ENCODE peak calls at places on chromosomes 16 and 17, in six cellular contexts. One of them, this sample, is unnamed.

GRCh38 chr17:957856-958421 is 21.6 kb downstream of the NXN start:
- DNase-seq in endodermal cell: no peak
- DNase-seq in HCT116: no peak
- DNase-seq in fibroblast of pulmonary artery: no peak
- DNase-seq in esophagus muscularis mucosa: no peak
- DNase-seq in progenitor cell of endocrine pancreas: no peak
- DNase-seq in this sample: no peak

GRCh38 chr16:87199379-87199778 is 117.8 kb downstream of the C16orf95 start:
- DNase-seq in endodermal cell: no peak
- DNase-seq in HCT116: no peak
- DNase-seq in fibroblast of pulmonary artery: no peak
- DNase-seq in esophagus muscularis mucosa: no peak
- DNase-seq in progenitor cell of endocrine pancreas: no peak
- DNase-seq in this sample: no peak

GRCh38 chr17:36629252-36629847 is 28.0 kb downstream of the MRM1 start:
- DNase-seq in endodermal cell: peak; percentile 98
- DNase-seq in HCT116: peak; percentile 54
- DNase-seq in fibroblast of pulmonary artery: peak; percentile 74
- DNase-seq in esophagus muscularis mucosa: no peak
- DNase-seq in progenitor cell of endocrine pancreas: peak; percentile 88
- DNase-seq in this sample: peak; percentile 82

GRCh38 chr17:21304091-21304490 is 19.6 kb downstream of the MAP2K3 start:
- DNase-seq in endodermal cell: no peak
- DNase-seq in HCT116: no peak
- DNase-seq in fibroblast of pulmonary artery: no peak
- DNase-seq in esophagus muscularis mucosa: no peak
- DNase-seq in progenitor cell of endocrine pancreas: no peak
- DNase-seq in this sample: peak; percentile 38

GRCh38 chr16:89561195-89562026 is 929 bp downstream of the RPL13 start:
- DNase-seq in endodermal cell: no peak
- DNase-seq in HCT116: no peak
- DNase-seq in fibroblast of pulmonary artery: no peak
- DNase-seq in esophagus muscularis mucosa: no peak
- DNase-seq in progenitor cell of endocrine pancreas: no peak
- DNase-seq in this sample: no peak

GRCh38 chr16:53629151-53629550 is 74.5 kb downstream of the RPGRIP1L start:
- DNase-seq in endodermal cell: no peak
- DNase-seq in HCT116: no peak
- DNase-seq in fibroblast of pulmonary artery: no peak
- DNase-seq in esophagus muscularis mucosa: no peak
- DNase-seq in progenitor cell of endocrine pancreas: no peak
- DNase-seq in this sample: no peak

GRCh38 chr17:57377094-57377493 is 120.8 kb downstream of the MSI2 start:
- DNase-seq in endodermal cell: no peak
- DNase-seq in HCT116: no peak
- DNase-seq in fibroblast of pulmonary artery: no peak
- DNase-seq in esophagus muscularis mucosa: no peak
- DNase-seq in progenitor cell of endocrine pancreas: no peak
- DNase-seq in this sample: peak; percentile 72

GRCh38 chr16:57677622-57678369 is 9.7 kb downstream of the ADGRG3 start:
- DNase-seq in endodermal cell: no peak
- DNase-seq in HCT116: no peak
- DNase-seq in fibroblast of pulmonary artery: no peak
- DNase-seq in esophagus muscularis mucosa: no peak
- DNase-seq in progenitor cell of endocrine pancreas: no peak
- DNase-seq in this sample: no peak

DNA sequence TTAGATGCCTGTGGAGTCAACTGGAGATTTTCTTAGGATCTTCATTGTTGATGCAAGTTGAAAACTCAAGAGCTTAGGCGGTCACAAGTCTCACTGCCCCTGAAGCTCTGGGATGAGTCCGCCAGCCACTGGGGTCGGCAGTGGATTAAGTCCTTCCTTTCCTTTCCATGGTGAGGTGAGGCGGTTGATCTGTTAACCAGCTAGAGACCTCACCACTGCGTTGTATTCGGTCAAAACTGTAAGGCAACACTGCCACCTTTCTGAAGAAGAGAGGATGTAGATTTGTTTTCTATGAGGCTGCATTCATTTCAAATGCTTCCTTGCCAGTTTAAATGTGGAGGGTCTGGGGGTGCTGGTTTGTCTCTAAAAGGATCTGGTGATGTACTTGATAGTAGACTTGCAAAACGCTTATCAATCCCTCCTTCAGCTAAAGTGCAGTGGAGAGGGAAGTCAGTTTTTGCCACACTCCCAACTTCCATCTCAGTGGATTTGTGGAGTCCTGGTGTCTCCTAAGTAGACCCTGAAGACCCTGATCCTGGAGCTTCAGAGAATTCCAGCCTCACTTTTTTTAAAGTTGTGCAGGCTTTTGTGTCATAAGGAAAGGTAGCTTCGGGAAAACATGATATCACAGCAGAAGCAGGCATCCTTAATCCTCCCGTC is 1.7 kb downstream of the MYOCD start:
- DNase-seq in endodermal cell: peak; percentile 88
- DNase-seq in HCT116: peak; percentile 40
- DNase-seq in fibroblast of pulmonary artery: peak; percentile 67
- DNase-seq in esophagus muscularis mucosa: no peak
- DNase-seq in progenitor cell of endocrine pancreas: peak; percentile 20
- DNase-seq in this sample: peak; percentile 33
- TF ChIP-seq CTCF in endodermal cell: peak; percentile 86
- TF ChIP-seq CTCF in HCT116: peak; percentile 53
- TF ChIP-seq CTCF in fibroblast of pulmonary artery: peak; percentile 53
- TF ChIP-seq CTCF in esophagus muscularis mucosa: peak; percentile 73
- TF ChIP-seq CTCF in progenitor cell of endocrine pancreas: peak; percentile 63
- TF ChIP-seq CTCF in this sample: peak; percentile 34

GRCh38 chr17:32110596-32110995 is 31.7 kb upstream of the RHOT1 start:
- DNase-seq in endodermal cell: peak; percentile 47
- DNase-seq in HCT116: no peak
- DNase-seq in fibroblast of pulmonary artery: no peak
- DNase-seq in esophagus muscularis mucosa: no peak
- DNase-seq in progenitor cell of endocrine pancreas: no peak
- DNase-seq in this sample: no peak

GRCh38 chr17:32112416-32112815 is 29.9 kb upstream of the RHOT1 start:
- DNase-seq in endodermal cell: peak; percentile 48
- DNase-seq in HCT116: no peak
- DNase-seq in fibroblast of pulmonary artery: no peak
- DNase-seq in esophagus muscularis mucosa: no peak
- DNase-seq in progenitor cell of endocrine pancreas: no peak
- DNase-seq in this sample: no peak

GRCh38 chr17:32116937-32117336 is 25.4 kb upstream of the RHOT1 start:
- DNase-seq in endodermal cell: no peak
- DNase-seq in HCT116: no peak
- DNase-seq in fibroblast of pulmonary artery: no peak
- DNase-seq in esophagus muscularis mucosa: no peak
- DNase-seq in progenitor cell of endocrine pancreas: no peak
- DNase-seq in this sample: no peak

GRCh38 chr17:32114536-32114935 is 27.8 kb upstream of the RHOT1 start:
- DNase-seq in endodermal cell: no peak
- DNase-seq in HCT116: no peak
- DNase-seq in fibroblast of pulmonary artery: no peak
- DNase-seq in esophagus muscularis mucosa: no peak
- DNase-seq in progenitor cell of endocrine pancreas: no peak
- DNase-seq in this sample: no peak

DNA sequence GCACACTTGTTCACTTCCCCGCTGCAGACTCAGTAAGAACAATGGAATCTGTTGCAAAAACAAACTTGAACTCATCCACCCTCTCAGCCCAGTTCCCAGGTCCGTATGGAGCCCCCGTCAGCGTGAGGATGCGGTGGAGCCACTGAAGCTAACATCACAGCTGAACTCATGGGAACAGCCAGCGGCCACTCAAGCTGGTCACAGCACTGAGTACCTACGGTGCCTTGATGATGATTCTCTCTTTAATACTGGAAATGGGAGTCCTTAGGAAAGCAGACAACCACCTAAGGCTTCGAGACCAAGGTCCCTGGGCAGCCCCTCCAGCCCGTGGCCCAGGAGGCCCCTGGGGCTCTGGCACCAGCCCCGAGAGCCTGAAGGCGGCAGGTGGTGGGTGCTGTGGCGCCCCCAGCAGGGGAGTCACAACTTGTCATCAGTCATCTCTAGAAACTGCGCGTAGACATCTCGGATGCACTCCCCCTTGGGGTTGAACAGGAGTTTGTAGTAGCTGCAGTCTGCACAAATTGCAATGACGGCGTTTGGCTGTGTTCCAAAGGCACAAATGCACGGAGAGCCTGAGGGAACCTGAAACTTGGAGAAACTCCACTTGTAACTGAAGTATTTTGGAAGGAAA is 31.0 kb upstream of the RHOT1 start:
- DNase-seq in endodermal cell: peak; percentile 83
- DNase-seq in HCT116: no peak
- DNase-seq in fibroblast of pulmonary artery: peak; percentile 70
- DNase-seq in esophagus muscularis mucosa: no peak
- DNase-seq in progenitor cell of endocrine pancreas: no peak
- DNase-seq in this sample: peak; percentile 25
- TF ChIP-seq CTCF in endodermal cell: peak; percentile 78
- TF ChIP-seq CTCF in HCT116: peak; percentile 42
- TF ChIP-seq CTCF in fibroblast of pulmonary artery: peak; percentile 35
- TF ChIP-seq CTCF in esophagus muscularis mucosa: no peak
- TF ChIP-seq CTCF in progenitor cell of endocrine pancreas: no peak
- TF ChIP-seq CTCF in this sample: peak; percentile 24

DNA sequence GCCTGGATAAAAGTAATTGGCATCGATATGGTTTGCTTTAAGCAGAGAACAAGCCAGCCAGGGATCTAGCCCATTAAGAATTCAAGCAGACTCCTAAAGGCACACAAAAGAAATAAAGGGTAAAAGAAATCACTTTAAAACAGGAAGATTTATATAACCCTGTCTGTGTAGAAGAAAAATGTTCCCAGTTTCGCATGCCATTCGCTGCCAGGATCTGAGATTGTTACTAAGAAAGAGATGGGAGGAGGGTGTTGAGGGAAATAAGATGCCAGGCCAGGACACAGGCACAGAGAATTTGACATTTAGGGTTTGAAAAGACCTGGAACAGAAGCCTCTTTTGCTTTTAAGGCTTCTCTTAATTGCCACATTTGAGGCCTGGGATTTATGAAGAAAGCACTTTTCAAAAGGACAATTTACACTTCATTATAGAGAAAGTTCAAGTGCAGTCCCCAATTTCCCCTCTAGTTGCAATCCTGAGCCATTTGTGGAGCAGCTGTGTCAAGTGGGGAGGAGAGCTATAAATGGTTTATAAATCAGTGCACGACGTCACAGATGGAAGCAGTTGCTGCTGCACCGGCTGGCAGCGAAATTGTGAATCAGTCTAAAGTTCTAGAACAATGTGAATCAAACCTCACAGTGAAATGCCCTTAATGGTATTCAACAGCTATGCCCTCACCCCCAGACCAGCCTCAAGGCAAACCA is 26.4 kb upstream of the C16orf87 start:
- DNase-seq in endodermal cell: no peak
- DNase-seq in HCT116: peak; percentile 26
- DNase-seq in fibroblast of pulmonary artery: peak; percentile 63
- DNase-seq in esophagus muscularis mucosa: no peak
- DNase-seq in progenitor cell of endocrine pancreas: no peak
- DNase-seq in this sample: peak; percentile 34
- TF ChIP-seq CTCF in endodermal cell: peak; percentile 60
- TF ChIP-seq CTCF in HCT116: peak; percentile 49
- TF ChIP-seq CTCF in fibroblast of pulmonary artery: peak; percentile 54
- TF ChIP-seq CTCF in esophagus muscularis mucosa: peak; percentile 39
- TF ChIP-seq CTCF in progenitor cell of endocrine pancreas: peak; percentile 51
- TF ChIP-seq CTCF in this sample: peak; percentile 54

GRCh38 chr17:67517335-67517734 is 140.3 kb downstream of the PITPNC1 start:
- DNase-seq in endodermal cell: no peak
- DNase-seq in HCT116: no peak
- DNase-seq in fibroblast of pulmonary artery: no peak
- DNase-seq in esophagus muscularis mucosa: no peak
- DNase-seq in progenitor cell of endocrine pancreas: no peak
- DNase-seq in this sample: no peak
- TF ChIP-seq CTCF in endodermal cell: peak; percentile 26
- TF ChIP-seq CTCF in HCT116: peak; percentile 39
- TF ChIP-seq CTCF in fibroblast of pulmonary artery: no peak
- TF ChIP-seq CTCF in esophagus muscularis mucosa: no peak
- TF ChIP-seq CTCF in progenitor cell of endocrine pancreas: no peak
- TF ChIP-seq CTCF in this sample: no peak

DNA sequence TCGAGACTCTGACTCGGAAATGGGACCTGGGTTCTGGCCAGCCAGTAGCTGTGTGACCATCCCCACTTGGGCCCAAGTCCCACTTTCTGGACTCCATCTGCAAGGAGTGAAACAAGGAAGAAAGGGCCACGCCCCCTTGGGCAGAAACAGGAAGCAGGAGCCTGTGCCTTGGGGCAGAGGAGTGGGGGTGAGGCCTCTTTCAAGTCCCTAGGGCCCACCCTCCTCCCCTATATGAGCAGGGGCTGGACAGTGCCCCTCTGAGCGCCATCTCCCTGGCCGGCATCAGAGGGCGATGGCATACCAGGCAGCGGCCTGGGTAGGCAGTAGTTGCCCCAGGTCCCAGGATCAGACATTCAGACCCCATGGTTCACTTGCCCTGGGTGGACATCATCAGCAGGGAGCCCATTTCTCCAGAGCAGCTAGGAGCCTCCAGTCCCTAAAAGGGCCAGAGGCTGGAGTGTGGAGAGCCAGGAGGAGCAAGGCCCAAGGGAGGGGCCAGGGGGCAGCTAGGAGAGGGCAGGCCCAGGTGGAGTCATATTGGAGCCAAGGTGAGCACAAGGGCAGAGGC is 7.1 kb downstream of the BCAR1 start:
- DNase-seq in endodermal cell: no peak
- DNase-seq in HCT116: no peak
- DNase-seq in fibroblast of pulmonary artery: peak; percentile 75
- DNase-seq in esophagus muscularis mucosa: no peak
- DNase-seq in progenitor cell of endocrine pancreas: no peak
- DNase-seq in this sample: no peak
- TF ChIP-seq CTCF in endodermal cell: no peak
- TF ChIP-seq CTCF in HCT116: peak; percentile 24
- TF ChIP-seq CTCF in fibroblast of pulmonary artery: no peak
- TF ChIP-seq CTCF in esophagus muscularis mucosa: no peak
- TF ChIP-seq CTCF in progenitor cell of endocrine pancreas: no peak
- TF ChIP-seq CTCF in this sample: no peak

GRCh38 chr16:63943568-63943967 is 1178.3 kb downstream of the CDH11 start:
- DNase-seq in endodermal cell: no peak
- DNase-seq in HCT116: no peak
- DNase-seq in fibroblast of pulmonary artery: no peak
- DNase-seq in esophagus muscularis mucosa: no peak
- DNase-seq in progenitor cell of endocrine pancreas: no peak
- DNase-seq in this sample: no peak

GRCh38 chr16:63947022-63947421 is 1174.8 kb downstream of the CDH11 start:
- DNase-seq in endodermal cell: no peak
- DNase-seq in HCT116: no peak
- DNase-seq in fibroblast of pulmonary artery: no peak
- DNase-seq in esophagus muscularis mucosa: no peak
- DNase-seq in progenitor cell of endocrine pancreas: no peak
- DNase-seq in this sample: no peak

GRCh38 chr16:63945805-63946204 is 1176.1 kb downstream of the CDH11 start:
- DNase-seq in endodermal cell: no peak
- DNase-seq in HCT116: no peak
- DNase-seq in fibroblast of pulmonary artery: no peak
- DNase-seq in esophagus muscularis mucosa: no peak
- DNase-seq in progenitor cell of endocrine pancreas: no peak
- DNase-seq in this sample: no peak
- TF ChIP-seq CTCF in endodermal cell: no peak
- TF ChIP-seq CTCF in HCT116: no peak
- TF ChIP-seq CTCF in fibroblast of pulmonary artery: no peak
- TF ChIP-seq CTCF in esophagus muscularis mucosa: no peak
- TF ChIP-seq CTCF in progenitor cell of endocrine pancreas: no peak
- TF ChIP-seq CTCF in this sample: no peak

This sample was measured in Caco-2.